ENCODE peak calls at places on chromosomes 13 and 19, in five cellular contexts. E is BE2C; Q is fibroblast of lung; G is psoas muscle; O is CD4-positive, alpha-beta memory T cell. B is an unnamed sample. For H3K9me3, the result is how much of the 10 kb centered on the place peaks cover.

GRCh38 chr13:92821324-92821723 is 405.3 kb upstream of the GPC6 start:
- DNase-seq in Q (no peak), E (no peak), G (no peak), O (no peak), B (no peak)

GRCh38 chr13:22080832-22081231 is 410.0 kb downstream of the FGF9 start:
- DNase-seq in E (no peak), O (no peak), Q (no peak), G (no peak), B (no peak)

GRCh38 chr19:3458595-3459284 is 21.6 kb downstream of the SMIM24 start:
- DNase-seq in O (no peak), E (no peak), G (no peak), Q (peak), B (peak)

GRCh38 chr19:10861118-10861651 is 10.2 kb upstream of the CARM1 start:
- DNase-seq in Q (no peak), E (peak), G (no peak), O (no peak), B (peak)

GRCh38 chr19:50719119-50719435 is 525 bp downstream of the SHANK1 start:
- DNase-seq in G (no peak), O (no peak), E (no peak), Q (no peak), B (no peak)

GRCh38 chr19:1283917-1284292 is 1.8 kb upstream of the EFNA2 start:
- DNase-seq in Q (no peak), O (no peak), E (no peak), G (no peak), B (no peak)

GRCh38 chr13:31160857-31161582 is 684 bp downstream of the HSPH1 start:
- DNase-seq in Q (peak), O (peak), E (peak), G (peak), B (peak)

GRCh38 chr19:1265611-1266115 is 3.5 kb upstream of the CIRBP start:
- DNase-seq in E (peak), G (peak), O (no peak), Q (peak), B (peak)

GRCh38 chr13:37023871-37024270 is 23.3 kb downstream of the EXOSC8 start:
- DNase-seq in Q (peak), G (no peak), E (no peak), O (no peak), B (peak)

GRCh38 chr13:109945206-109945960 is 159.0 kb upstream of the IRS2 start:
- DNase-seq in G (no peak), Q (peak), O (no peak), E (no peak), B (peak)

GRCh38 chr19:3097442-3097871 is 3.3 kb downstream of the GNA11 start:
- DNase-seq in E (no peak), G (no peak), O (no peak), Q (no peak), B (no peak)

GRCh38 chr19:2589441-2589840 is 113.1 kb downstream of the GNG7 start:
- DNase-seq in O (no peak), G (no peak), E (no peak), Q (no peak), B (no peak)

GRCh38 chr19:38831142-38831605 is 420 bp downstream of the ECH1 start:
- DNase-seq in Q (peak), E (peak), G (peak), O (no peak), B (peak)

GRCh38 chr19:4057913-4058695 is 8.6 kb downstream of the ZBTB7A start:
- DNase-seq in G (peak), E (no peak), Q (peak), O (no peak), B (peak)

GRCh38 chr13:50991624-50992610 is 82.3 kb downstream of the RNASEH2B start:
- DNase-seq in G (no peak), E (no peak), Q (no peak), O (peak), B (peak)

GRCh38 chr19:34218818-34219164 is 35.6 kb upstream of the GARRE1 start:
- DNase-seq in Q (no peak), G (no peak), E (no peak), O (no peak), B (no peak)

GRCh38 chr19:41808663-41809566 is 12.5 kb downstream of the CEACAM3 start:
- DNase-seq in O (no peak), G (peak), E (no peak), Q (no peak), B (no peak)

GRCh38 chr19:35533822-35534521 is 716 bp downstream of the GAPDHS start:
- DNase-seq in Q (peak), G (no peak), O (peak), E (no peak), B (peak)

GRCh38 chr19:48283908-48284307 is 14.0 kb downstream of the ZNF114 start:
- DNase-seq in E (no peak), O (no peak), Q (peak), G (no peak), B (peak)

GRCh38 chr19:1171755-1172352 is 2.2 kb downstream of the SBNO2 start:
- DNase-seq in Q (no peak), E (no peak), G (no peak), O (no peak), B (no peak)

GRCh38 chr13:35140321-35140720 is 198.3 kb downstream of the NBEA start:
- DNase-seq in E (no peak), Q (no peak), O (no peak), G (no peak), B (peak)

GRCh38 chr13:103540394-103540793 is 474.2 kb upstream of the SLC10A2 start:
- DNase-seq in O (no peak), Q (no peak), G (no peak), E (no peak), B (no peak)

GRCh38 chr13:103542648-103543047 is 476.4 kb upstream of the SLC10A2 start:
- DNase-seq in G (no peak), O (no peak), Q (no peak), E (no peak), B (no peak)

GRCh38 chr13:103539265-103539664 is 473.0 kb upstream of the SLC10A2 start:
- DNase-seq in G (no peak), O (no peak), E (peak), Q (no peak), B (no peak)

GRCh38 chr13:103539721-103540120 is 473.5 kb upstream of the SLC10A2 start:
- DNase-seq in G (no peak), Q (no peak), O (no peak), E (no peak), B (no peak)

GRCh38 chr13:103537616-103538015 is 471.4 kb upstream of the SLC10A2 start:
- DNase-seq in O (no peak), E (no peak), Q (no peak), G (no peak), B (no peak)
- H3K9me3 ChIP-seq in O (under half), E (under half), Q (under half), G (under half), B (under half)

GRCh38 chr19:43966079-43966694 is 15.2 kb downstream of the ZNF221 start:
- DNase-seq in G (no peak), O (no peak), Q (peak), E (no peak), B (peak)
- H3K9me3 ChIP-seq in G (half or more), O (under half), Q (under half), E (under half), B (half or more)

GRCh38 chr19:12244370-12244769 is 50.3 kb downstream of the ZNF44 start:
- DNase-seq in Q (no peak), G (no peak), E (no peak), O (no peak), B (no peak)
- H3K9me3 ChIP-seq in Q (under half), G (half or more), E (under half), O (under half), B (half or more)

DNA sequence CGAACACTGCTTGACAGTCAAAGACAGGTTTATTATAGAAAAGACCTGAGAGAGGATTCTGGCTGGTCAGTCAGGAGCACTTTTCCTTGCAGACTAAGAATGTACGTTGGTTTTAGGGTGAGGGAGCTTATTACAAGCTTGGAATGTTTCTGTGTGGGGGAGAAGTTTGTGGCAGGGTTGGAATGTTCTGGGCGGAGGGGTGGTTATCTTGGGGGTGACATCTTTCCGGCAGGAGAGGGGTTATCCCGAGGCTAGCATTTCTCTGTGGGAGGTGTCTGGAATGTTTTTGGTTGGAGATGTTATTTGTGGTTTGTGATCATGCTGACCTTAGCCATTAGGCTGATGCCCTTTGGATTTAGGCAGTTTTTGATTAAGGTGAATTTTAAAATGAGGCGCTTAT is 61.8 kb downstream of the ZNF136 start:
- DNase-seq in O (no peak), Q (peak), G (no peak), E (no peak), B (no peak)
- H3K9me3 ChIP-seq in O (under half), Q (under half), G (under half), E (under half), B (half or more)

GRCh38 chr19:55777528-55777927 is 8.6 kb downstream of the RFPL4AL1 start:
- DNase-seq in O (no peak), G (no peak), Q (no peak), E (peak), B (no peak)

GRCh38 chr19:55781112-55781511 is 12.2 kb downstream of the RFPL4AL1 start:
- DNase-seq in E (no peak), O (no peak), Q (no peak), G (no peak), B (no peak)

DNA sequence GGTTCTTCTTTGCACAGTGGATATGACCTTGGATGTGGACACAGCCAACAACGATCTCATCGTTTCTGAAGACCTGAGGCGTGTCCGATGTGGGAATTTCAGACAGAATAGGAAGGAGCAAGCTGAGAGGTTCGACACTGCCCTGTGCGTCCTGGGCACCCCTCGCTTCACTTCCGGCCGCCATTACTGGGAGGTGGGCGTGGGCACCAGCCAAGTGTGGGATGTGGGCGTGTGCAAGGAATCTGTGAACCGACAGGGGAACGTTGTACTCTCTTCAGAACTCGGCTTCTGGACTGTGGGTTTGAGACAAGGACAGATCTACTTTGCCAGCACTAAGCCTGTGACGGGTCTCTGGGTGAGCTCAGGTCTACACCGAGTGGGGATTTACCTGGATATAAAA is 9.4 kb downstream of the RFPL4AL1 start:
- DNase-seq in E (no peak), O (no peak), Q (no peak), G (no peak), B (no peak)
- H3K9me3 ChIP-seq in E (under half), O (under half), Q (under half), G (under half), B (under half)

GRCh38 chr19:56663931-56664500 is 7.5 kb downstream of the ZNF835 start:
- DNase-seq in G (no peak), O (no peak), E (no peak), Q (no peak), B (no peak)
- H3K9me3 ChIP-seq in G (under half), O (under half), E (under half), Q (under half), B (under half)

B was measured in mesenchymal stem cell.